ENCODE peak calls at places on chromosome 2, in five cellular contexts. I is GM06990, D is keratinocyte, B is heart left ventricle, Q is cardiac muscle cell. F is an unnamed sample.

GRCh38 chr2:41803361-41803760 is 244.5 kb upstream of the PKDCC start:
- DNase-seq in I (no peak), D (no peak), B (no peak), Q (no peak), F (no peak)

GRCh38 chr2:48790407-48791170 is 35.1 kb upstream of the LHCGR start:
- DNase-seq in I (no peak), D (no peak), B (no peak), Q (no peak), F (no peak)

GRCh38 chr2:201344663-201345366 is 12.3 kb downstream of the FLACC1 start:
- DNase-seq in I (peak), D (no peak), B (no peak), Q (no peak), F (peak)

GRCh38 chr2:205686231-205687017 is 4.1 kb downstream of the NRP2 start:
- DNase-seq in I (no peak), D (no peak), B (no peak), Q (peak), F (no peak)

GRCh38 chr2:17857016-17857415 is 21.5 kb upstream of the KCNS3 start:
- DNase-seq in I (no peak), D (no peak), B (no peak), Q (no peak), F (no peak)

GRCh38 chr2:145027073-145027459 is 507.1 kb upstream of the ZEB2 start:
- DNase-seq in I (no peak), D (no peak), B (no peak), Q (no peak), F (no peak)

GRCh38 chr2:88903744-88904353 is 212.4 kb downstream of the RPIA start:
- DNase-seq in I (no peak), D (no peak), B (no peak), Q (peak), F (peak)

GRCh38 chr2:236852100-236852976 is 233.4 kb upstream of the COPS8 start:
- DNase-seq in I (no peak), D (no peak), B (no peak), Q (no peak), F (no peak)

DNA sequence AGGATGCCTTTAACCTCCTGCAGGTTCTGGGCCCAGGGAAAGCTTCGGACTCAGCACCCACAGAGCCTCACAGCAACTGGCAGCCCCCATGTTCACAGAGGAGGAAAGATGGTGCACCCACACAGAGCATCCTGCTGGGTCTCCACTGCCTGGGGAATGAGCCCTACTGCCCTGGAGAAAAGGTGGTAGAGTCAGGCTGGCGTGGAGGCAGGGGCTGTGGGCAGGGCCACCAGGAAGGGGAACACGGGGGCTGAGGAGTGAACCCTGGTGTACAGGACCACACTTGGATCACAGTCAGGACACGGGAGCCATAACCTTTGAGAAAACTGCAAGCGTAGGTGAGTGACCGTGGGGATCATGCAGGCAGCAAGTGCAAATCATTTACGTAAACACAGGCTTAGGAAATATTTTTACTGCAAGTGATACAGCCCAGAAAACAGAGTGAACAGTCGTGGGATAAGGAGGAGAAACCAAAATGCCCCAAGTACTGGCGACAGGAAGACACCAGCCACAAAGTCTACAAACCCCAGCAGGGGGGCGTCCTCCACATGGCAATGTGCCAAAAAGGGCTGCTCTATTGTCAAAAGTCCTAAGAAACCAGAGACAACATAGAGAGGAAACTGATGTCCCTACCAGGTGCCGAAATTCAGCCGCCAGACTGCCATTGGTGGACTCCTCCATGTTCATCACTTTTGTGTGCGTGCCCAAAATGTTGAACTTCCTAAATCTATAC is 27.6 kb downstream of the STAT1 start:
- DNase-seq in I (no peak), D (no peak), B (no peak), Q (no peak), F (peak)
- H3K4me3 ChIP-seq in I (no peak), D (no peak), B (no peak), Q (no peak), F (no peak)

GRCh38 chr2:10079192-10079930 is 850 bp downstream of the CYS1 start:
- DNase-seq in I (peak), D (no peak), B (peak), Q (peak), F (no peak)

GRCh38 chr2:10079931-10080535 is at the start of gene CYS1:
- DNase-seq in I (peak), D (no peak), B (peak), Q (peak), F (no peak)

GRCh38 chr2:10078001-10078400 is 2.2 kb downstream of the CYS1 start:
- DNase-seq in I (no peak), D (no peak), B (no peak), Q (no peak), F (no peak)

GRCh38 chr2:10076988-10077527 is 3.2 kb downstream of the CYS1 start:
- DNase-seq in I (no peak), D (no peak), B (no peak), Q (no peak), F (no peak)

DNA sequence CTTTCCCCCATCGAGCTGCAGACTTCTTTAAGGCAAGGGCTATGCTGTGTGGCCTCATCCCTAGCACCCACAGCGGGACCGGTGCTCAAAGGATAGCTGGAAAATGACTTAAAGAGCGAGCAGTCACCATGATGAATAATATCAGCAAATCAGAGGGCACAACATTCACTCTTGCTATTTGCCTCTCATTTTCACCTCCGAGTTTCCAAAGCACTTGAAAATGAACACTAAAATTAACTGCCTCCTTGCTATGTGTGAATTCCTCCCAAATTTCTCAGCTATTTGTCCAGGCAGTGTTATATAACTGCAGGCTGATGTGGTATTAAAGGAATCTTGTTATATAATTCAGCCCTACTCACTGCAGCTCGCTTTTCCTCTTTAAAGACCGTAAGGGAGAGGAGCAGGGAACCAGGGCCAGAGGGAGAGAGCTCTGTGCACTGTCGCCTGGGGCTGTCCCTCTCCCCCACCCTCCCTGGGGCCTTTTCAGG is 1.5 kb downstream of the CYS1 start:
- DNase-seq in I (no peak), D (no peak), B (no peak), Q (no peak), F (no peak)
- H3K4me3 ChIP-seq in I (peak), D (no peak), B (peak), Q (peak), F (no peak)

DNA sequence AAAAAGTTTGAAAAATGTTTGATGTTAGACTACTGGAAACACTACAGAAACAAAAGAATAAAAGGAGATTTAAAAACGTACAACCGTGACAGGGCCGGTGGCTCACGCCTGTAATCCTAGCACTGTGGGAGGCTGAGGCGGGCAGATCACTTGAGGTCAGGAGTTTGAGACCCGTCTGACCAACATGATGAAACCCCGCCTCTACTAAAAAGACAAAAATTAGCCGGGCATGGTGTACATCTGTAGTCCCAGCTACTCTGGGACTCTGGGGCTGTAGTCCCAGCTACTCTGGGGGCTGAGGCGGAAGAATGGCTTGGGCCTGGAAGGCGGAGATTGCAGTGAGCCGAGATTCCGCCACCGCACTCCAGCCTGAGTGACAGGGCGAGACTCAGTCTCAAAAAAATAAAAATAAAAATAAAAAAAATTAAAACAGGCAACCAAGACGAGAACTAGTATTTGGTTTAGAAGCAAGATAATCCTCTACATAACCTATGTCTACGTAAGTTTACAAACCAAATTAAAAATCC is 5.8 kb downstream of the SP3 start:
- DNase-seq in I (no peak), D (no peak), B (no peak), Q (no peak), F (no peak)
- H3K4me3 ChIP-seq in I (no peak), D (no peak), B (no peak), Q (no peak), F (no peak)

DNA sequence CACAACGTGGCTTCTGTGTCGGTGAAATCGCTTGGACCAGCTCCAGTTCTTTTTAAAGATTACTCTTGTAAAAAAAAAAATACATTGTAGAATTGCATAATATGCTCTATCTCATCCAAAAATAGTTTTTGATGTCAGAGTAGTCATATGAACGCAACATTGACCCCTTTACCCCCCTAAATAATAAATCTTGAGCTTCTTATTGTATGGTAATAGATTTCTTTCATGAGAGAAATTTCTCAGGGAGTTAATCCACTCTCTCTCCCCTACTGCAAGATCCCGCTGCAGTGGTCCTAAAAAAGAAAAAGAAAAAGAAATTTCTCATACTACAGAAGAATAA is 50.2 kb upstream of the PAIP2B start:
- DNase-seq in I (no peak), D (no peak), B (no peak), Q (no peak), F (no peak)
- H3K4me3 ChIP-seq in I (peak), D (peak), B (peak), Q (peak), F (no peak)

DNA sequence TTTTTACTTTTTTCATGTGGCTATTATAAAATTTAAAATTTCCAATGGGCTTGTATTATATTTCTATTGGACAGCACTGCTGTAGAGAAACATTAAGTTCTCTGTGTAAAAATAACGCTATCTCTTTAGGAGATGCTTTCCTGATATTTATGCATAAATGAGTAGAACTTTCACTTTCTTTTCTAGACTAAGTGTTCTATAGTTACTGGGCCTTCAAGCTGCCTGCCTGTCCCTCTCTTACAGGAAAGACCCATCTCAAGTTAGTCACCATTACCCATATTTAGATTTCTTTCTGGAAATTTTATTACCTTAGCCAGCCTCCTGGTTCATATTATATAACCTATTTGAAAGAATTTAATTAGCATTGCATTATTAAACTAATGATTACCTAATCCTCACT is 4.8 kb downstream of the ITGA4 start:
- DNase-seq in I (no peak), D (no peak), B (no peak), Q (no peak), F (no peak)
- H3K4me3 ChIP-seq in I (peak), D (no peak), B (no peak), Q (no peak), F (peak)

GRCh38 chr2:203533696-203534471 is 1.2 kb downstream of the RAPH1 start:
- DNase-seq in I (no peak), D (peak), B (no peak), Q (peak), F (peak)

GRCh38 chr2:203535078-203535783 is at the start of gene RAPH1:
- DNase-seq in I (peak), D (peak), B (peak), Q (peak), F (peak)

GRCh38 chr2:203534486-203535077 is 519 bp downstream of the RAPH1 start:
- DNase-seq in I (peak), D (no peak), B (peak), Q (peak), F (no peak)

GRCh38 chr2:203535784-203536590 is 886 bp upstream of the RAPH1 start:
- DNase-seq in I (no peak), D (no peak), B (no peak), Q (no peak), F (no peak)

DNA sequence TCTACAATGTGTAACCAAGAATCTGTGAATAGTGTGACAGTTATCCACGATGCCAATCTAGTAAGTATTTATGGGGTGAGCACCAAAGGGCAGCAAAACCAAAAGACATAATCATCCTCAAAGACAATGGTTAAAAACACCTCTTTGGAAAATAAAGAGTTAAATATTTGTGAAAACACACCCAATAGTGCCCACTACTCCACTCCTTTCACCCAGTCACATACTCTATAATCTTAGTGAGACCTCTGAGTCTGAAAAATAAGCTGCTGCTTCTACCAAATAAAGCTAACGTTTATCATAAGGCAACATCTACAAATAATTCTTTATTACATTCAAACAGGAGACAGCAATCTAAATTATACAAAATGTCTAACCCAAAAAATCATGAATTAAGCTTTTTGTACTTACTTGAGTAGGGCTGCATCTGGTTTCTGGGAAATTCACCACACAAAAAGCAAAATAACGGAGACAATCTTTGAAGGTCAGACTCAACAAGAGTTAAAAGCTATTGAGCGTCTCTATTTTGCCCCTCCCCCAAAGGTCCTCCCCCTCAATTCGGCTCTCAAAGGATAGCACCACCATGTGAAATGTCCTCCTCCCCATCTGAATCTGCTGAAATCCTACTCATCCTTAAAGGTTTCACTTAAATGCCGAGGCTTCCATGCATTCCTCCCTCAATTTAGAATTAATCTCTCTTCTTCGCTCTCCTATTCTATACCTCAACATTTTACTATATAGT is 2.0 kb downstream of the RAPH1 start:
- DNase-seq in I (no peak), D (no peak), B (peak), Q (peak), F (no peak)
- H3K4me3 ChIP-seq in I (no peak), D (no peak), B (peak), Q (peak), F (no peak)

GRCh38 chr2:220904015-220904414 is 668.1 kb downstream of the EPHA4 start:
- DNase-seq in I (no peak), D (no peak), B (no peak), Q (no peak), F (no peak)

GRCh38 chr2:220894069-220894468 is 678.0 kb downstream of the EPHA4 start:
- DNase-seq in I (no peak), D (no peak), B (no peak), Q (no peak), F (no peak)

DNA sequence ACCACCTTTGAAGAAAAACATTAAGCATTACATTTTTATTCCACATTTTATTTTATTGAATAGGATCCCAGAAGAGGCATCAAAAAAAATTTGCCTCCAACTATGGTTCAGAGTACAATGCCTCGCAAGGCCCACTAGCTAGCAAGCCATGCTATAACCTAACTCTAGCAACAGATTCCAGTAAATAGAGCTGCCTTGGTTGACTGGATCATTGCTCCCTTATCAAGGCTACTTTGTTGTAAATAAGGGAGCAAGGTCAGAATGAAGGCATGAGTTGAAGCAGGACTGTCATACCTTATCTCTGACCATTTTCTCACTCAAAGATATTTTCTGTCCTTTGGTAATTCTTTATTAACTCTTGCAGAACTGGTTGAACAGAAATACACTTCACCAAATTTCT is 672.6 kb downstream of the EPHA4 start:
- DNase-seq in I (no peak), D (no peak), B (no peak), Q (peak), F (no peak)
- H3K4me3 ChIP-seq in I (no peak), D (no peak), B (no peak), Q (no peak), F (no peak)

GRCh38 chr2:19123556-19123955 is 234.9 kb downstream of the OSR1 start:
- DNase-seq in I (no peak), D (no peak), B (no peak), Q (no peak), F (no peak)

GRCh38 chr2:19120181-19120580 is 238.2 kb downstream of the OSR1 start:
- DNase-seq in I (no peak), D (no peak), B (no peak), Q (no peak), F (no peak)

GRCh38 chr2:19122220-19122619 is 236.2 kb downstream of the OSR1 start:
- DNase-seq in I (no peak), D (no peak), B (no peak), Q (no peak), F (no peak)

GRCh38 chr2:19119326-19120001 is 239.0 kb downstream of the OSR1 start:
- DNase-seq in I (no peak), D (no peak), B (no peak), Q (no peak), F (no peak)

GRCh38 chr2:19120941-19121750 is 237.3 kb downstream of the OSR1 start:
- DNase-seq in I (no peak), D (peak), B (peak), Q (no peak), F (no peak)
- H3K4me3 ChIP-seq in I (no peak), D (no peak), B (no peak), Q (no peak), F (no peak)

DNA sequence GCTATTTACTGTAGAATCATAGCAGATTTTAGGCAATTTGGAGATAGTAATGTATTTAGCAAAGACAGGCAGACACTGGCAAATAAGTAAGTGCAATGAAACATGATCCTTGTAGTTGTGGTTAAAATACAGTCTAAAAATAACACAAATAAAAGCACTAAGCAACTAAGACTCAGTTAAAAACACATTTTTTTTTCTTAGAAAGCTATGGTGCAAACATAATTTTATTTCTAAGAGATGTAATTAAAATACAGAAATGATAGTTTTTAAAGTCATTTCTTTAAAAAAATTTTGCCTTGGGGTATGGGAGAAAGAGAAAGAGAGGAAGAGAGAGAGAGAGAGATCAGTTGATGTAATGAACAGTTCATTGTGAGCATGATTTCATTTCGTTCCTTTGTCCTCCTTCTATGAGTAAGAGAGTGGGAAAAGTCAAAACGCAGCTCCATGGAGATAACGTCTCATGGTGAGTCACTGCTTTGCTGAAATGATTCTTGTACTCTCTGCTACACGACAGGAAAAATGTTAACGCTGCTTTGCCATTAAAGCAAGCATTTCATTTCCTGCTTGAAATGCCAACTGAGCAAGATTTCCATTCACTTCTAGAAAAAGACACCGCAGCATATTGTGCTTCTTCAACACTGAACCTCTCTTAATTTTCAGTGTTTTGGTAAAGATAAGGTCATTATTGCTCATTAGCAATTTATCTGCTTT is 61.3 kb upstream of the PGAP1 start:
- DNase-seq in I (no peak), D (peak), B (no peak), Q (peak), F (peak)
- H3K4me3 ChIP-seq in I (no peak), D (no peak), B (peak), Q (no peak), F (peak)